ENCODE peak calls at places on chromosomes 12 and 14, in four cellular contexts. F is naive thymus-derived CD8-positive, alpha-beta T cell; T is spleen; H is HEK293T. I is an unnamed sample.

GRCh38 chr12:76921891-76922664 is 43.3 kb upstream of the CSRP2 start:
- DNase-seq in F (no peak), T (no peak), H (no peak), I (no peak)

GRCh38 chr12:123617580-123617979 is 15.7 kb downstream of the DDX55 start:
- DNase-seq in F (no peak), T (no peak), H (no peak), I (no peak)

GRCh38 chr12:1839956-1840550 is 19.7 kb downstream of the LRTM2 start:
- DNase-seq in F (no peak), T (no peak), H (no peak), I (no peak)

GRCh38 chr12:75505706-75506312 is 5.6 kb downstream of the KRR1 start:
- DNase-seq in F (no peak), T (no peak), H (no peak), I (no peak)

GRCh38 chr14:35341454-35342159 is 49.4 kb downstream of the PSMA6 start:
- DNase-seq in F (peak; percentile 88), T (peak; percentile 94), H (no peak), I (no peak)

GRCh38 chr12:82758743-82759142 is 72.0 kb downstream of the TMTC2 start:
- DNase-seq in F (no peak), T (no peak), H (no peak), I (no peak)

GRCh38 chr12:52608826-52609630 is 7.8 kb upstream of the KRT72 start:
- DNase-seq in F (no peak), T (no peak), H (no peak), I (no peak)

GRCh38 chr14:56474419-56475022 is 105.1 kb upstream of the TMEM260 start:
- DNase-seq in F (no peak), T (no peak), H (peak; percentile 53), I (peak; percentile 42)

GRCh38 chr14:96053600-96054381 is 14.6 kb downstream of the C14orf132 start:
- DNase-seq in F (no peak), T (peak; percentile 13), H (no peak), I (no peak)

GRCh38 chr12:123238330-123238682 is 5.1 kb downstream of the MTRFR start:
- DNase-seq in F (no peak), T (no peak), H (no peak), I (no peak)

GRCh38 chr14:92540472-92541048 is 27.0 kb downstream of the RIN3 start:
- DNase-seq in F (no peak), T (no peak), H (no peak), I (no peak)

GRCh38 chr12:52618216-52618615 is at the start of gene KRT73:
- DNase-seq in F (no peak), T (no peak), H (no peak), I (no peak)

GRCh38 chr12:128008341-128008740 is 258.6 kb upstream of the TMEM132C start:
- DNase-seq in F (no peak), T (no peak), H (no peak), I (no peak)

GRCh38 chr12:66397574-66397973 is 95.3 kb downstream of the HELB start:
- DNase-seq in F (no peak), T (no peak), H (no peak), I (no peak)

GRCh38 chr14:89639687-89640086 is 222.7 kb upstream of the FOXN3 start:
- DNase-seq in F (no peak), T (no peak), H (no peak), I (no peak)

GRCh38 chr12:61821381-61821780 is 438.8 kb upstream of the USP15 start:
- DNase-seq in F (no peak), T (no peak), H (no peak), I (no peak)

GRCh38 chr12:71354871-71355270 is 84.7 kb upstream of the LGR5 start:
- DNase-seq in F (no peak), T (no peak), H (no peak), I (no peak)

GRCh38 chr14:67335781-67336180 is 23.8 kb downstream of the ATP6V1D start:
- DNase-seq in F (no peak), T (no peak), H (no peak), I (peak; percentile 10)

GRCh38 chr14:34072921-34073320 is 122.0 kb upstream of the EGLN3 start:
- DNase-seq in F (no peak), T (no peak), H (no peak), I (no peak)

GRCh38 chr12:41189395-41190251 is 1.5 kb downstream of the PDZRN4 start:
- DNase-seq in F (no peak), T (no peak), H (peak; percentile 15), I (no peak)

I was measured in HuH-7.